ENCODE peak calls at places on chromosome 4, in four cellular contexts. Z, N, W and O are unnamed samples.
A peak's percentile ranks its signal among the peaks of the same experiment; 100 is the strongest.

GRCh38 chr4:176443646-176444409 is 124.1 kb downstream of the SPCS3 start:
- DNase-seq in Z (no peak), N (no peak), W (no peak), O (no peak)

GRCh38 chr4:121690001-121690400 is 6.8 kb downstream of the ANXA5 start:
- DNase-seq in Z (peak; percentile 43), N (no peak), W (no peak), O (no peak)

GRCh38 chr4:73859614-73860088 is 6.6 kb downstream of the PF4V1 start:
- DNase-seq in Z (no peak), N (no peak), W (no peak), O (no peak)

GRCh38 chr4:67877086-67877485 is 6.7 kb downstream of the TMPRSS11D start:
- DNase-seq in Z (no peak), N (no peak), W (no peak), O (no peak)

GRCh38 chr4:39714171-39714570 is 16.2 kb downstream of the UBE2K start:
- DNase-seq in Z (no peak), N (no peak), W (no peak), O (no peak)

GRCh38 chr4:34220601-34221000 is 2023.7 kb downstream of the ARAP2 start:
- DNase-seq in Z (no peak), N (no peak), W (no peak), O (no peak)

GRCh38 chr4:54784188-54784671 is 126.5 kb downstream of the KIT start:
- DNase-seq in Z (no peak), N (no peak), W (no peak), O (no peak)

GRCh38 chr4:1976416-1977352 is 32.1 kb downstream of the NELFA start:
- DNase-seq in Z (no peak), N (no peak), W (peak; percentile 22), O (no peak)

GRCh38 chr4:120724656-120725055 is 197.9 kb downstream of the PRDM5 start:
- DNase-seq in Z (no peak), N (no peak), W (no peak), O (no peak)

GRCh38 chr4:153523171-153523757 is 57.1 kb downstream of the TMEM131L start:
- DNase-seq in Z (no peak), N (no peak), W (no peak), O (no peak)

GRCh38 chr4:134777626-134778025 is 576.0 kb upstream of the PABPC4L start:
- DNase-seq in Z (peak; percentile 64), N (no peak), W (no peak), O (no peak)

GRCh38 chr4:83558693-83559092 is 22.8 kb downstream of the GPAT3 start:
- DNase-seq in Z (no peak), N (no peak), W (no peak), O (no peak)

GRCh38 chr4:41865981-41866798 is 69.0 kb upstream of the TMEM33 start:
- DNase-seq in Z (no peak), N (no peak), W (no peak), O (no peak)

GRCh38 chr4:2714071-2714770 is 41.9 kb downstream of the TNIP2 start:
- DNase-seq in Z (peak; percentile 99), N (no peak), W (peak; percentile 27), O (peak; percentile 92)

GRCh38 chr4:173505924-173506779 is 23.9 kb downstream of the HAND2 start:
- DNase-seq in Z (peak; percentile 25), N (no peak), W (peak; percentile 59), O (no peak)

GRCh38 chr4:126938023-126938422 is 694.7 kb upstream of the INTU start:
- DNase-seq in Z (no peak), N (no peak), W (no peak), O (no peak)

GRCh38 chr4:7295917-7296660 is 103.8 kb downstream of the SORCS2 start:
- DNase-seq in Z (no peak), N (no peak), W (no peak), O (no peak)

GRCh38 chr4:74370912-74371311 is 6.0 kb downstream of the EREG start:
- DNase-seq in Z (peak; percentile 60), N (no peak), W (no peak), O (no peak)

GRCh38 chr4:53906786-53907185 is 157.6 kb downstream of the CHIC2 start:
- DNase-seq in Z (no peak), N (no peak), W (no peak), O (no peak)